ENCODE peak calls at places on chromosomes 16 and 17, in six cellular contexts. N is upper lobe of left lung, S is A549, A is K562, H is HepG2, T is GM12878. R is an unnamed sample. For H3K9me3, the result is how much of the 10 kb centered on the place peaks cover.

GRCh38 chr16:78663690-78664089 is 564.2 kb downstream of the WWOX start:
- ATAC-seq in N (no peak), T (no peak), H (no peak), A (no peak), S (no peak), R (no peak)

GRCh38 chr17:31699281-31699680 is 159.8 kb downstream of the COPRS start:
- ATAC-seq in N (no peak), S (no peak), H (no peak), A (peak), T (no peak), R (no peak)

GRCh38 chr17:6098466-6099180 is 28.4 kb downstream of the WSCD1 start:
- ATAC-seq in H (no peak), N (no peak), T (no peak), A (no peak), S (no peak), R (peak)

GRCh38 chr16:7390974-7391373 is 58.3 kb downstream of the RBFOX1 start:
- ATAC-seq in S (no peak), N (no peak), T (no peak), H (no peak), A (no peak), R (no peak)

GRCh38 chr17:2138768-2139167 is 83.9 kb downstream of the HIC1 start:
- ATAC-seq in H (no peak), T (peak), A (peak), N (no peak), S (no peak), R (no peak)

GRCh38 chr16:89710709-89711564 is 9.4 kb upstream of the SPATA2L start:
- ATAC-seq in H (peak), S (no peak), A (no peak), T (no peak), N (no peak), R (no peak)

GRCh38 chr16:86823895-86824671 is 245.7 kb downstream of the FOXL1 start:
- ATAC-seq in A (no peak), S (peak), T (no peak), H (no peak), N (no peak), R (no peak)

GRCh38 chr16:69615528-69615927 is 49.8 kb downstream of the NFAT5 start:
- ATAC-seq in H (peak), T (no peak), N (no peak), A (no peak), S (no peak), R (no peak)

GRCh38 chr16:81243927-81244326 is 5.4 kb downstream of the BCO1 start:
- ATAC-seq in A (peak), H (peak), S (no peak), N (no peak), T (no peak), R (no peak)

GRCh38 chr16:55155815-55156214 is 168.2 kb upstream of the IRX6 start:
- ATAC-seq in A (peak), N (no peak), H (no peak), T (no peak), S (no peak), R (no peak)

GRCh38 chr16:56259425-56259779 is 68.1 kb downstream of the GNAO1 start:
- ATAC-seq in N (no peak), A (no peak), H (no peak), T (no peak), S (no peak), R (no peak)

GRCh38 chr16:79769320-79770243 is 169.0 kb upstream of the MAF start:
- ATAC-seq in N (no peak), S (no peak), T (no peak), H (no peak), A (no peak), R (no peak)

GRCh38 chr17:15946611-15947120 is 1.7 kb downstream of the ADORA2B start:
- ATAC-seq in T (no peak), A (no peak), S (no peak), H (no peak), N (no peak), R (no peak)

GRCh38 chr17:58515286-58515685 is 848 bp upstream of the MTMR4 start:
- ATAC-seq in H (no peak), T (no peak), A (no peak), N (no peak), S (no peak), R (no peak)

GRCh38 chr16:70646260-70647241 is at the start of gene IL34:
- ATAC-seq in H (peak), T (peak), S (no peak), N (peak), A (peak), R (peak)

GRCh38 chr16:17211797-17212196 is 259.0 kb downstream of the XYLT1 start:
- ATAC-seq in H (peak), S (peak), N (no peak), A (peak), T (peak), R (no peak)

GRCh38 chr17:77098884-77099545 is 41.8 kb upstream of the SEC14L1 start:
- ATAC-seq in N (peak), H (no peak), A (no peak), T (no peak), S (no peak), R (peak)

GRCh38 chr17:2177235-2177811 is 122.4 kb downstream of the HIC1 start:
- ATAC-seq in T (no peak), A (no peak), H (peak), N (no peak), S (no peak), R (no peak)

GRCh38 chr17:13643196-13643595 is 41.5 kb upstream of the HS3ST3A1 start:
- ATAC-seq in N (no peak), H (no peak), T (no peak), A (no peak), S (no peak), R (no peak)

GRCh38 chr16:21949713-21950260 is 3.4 kb upstream of the UQCRC2 start:
- ATAC-seq in H (no peak), N (no peak), T (no peak), S (no peak), A (no peak), R (no peak)

GRCh38 chr16:21950782-21951521 is 2.2 kb upstream of the UQCRC2 start:
- ATAC-seq in N (no peak), H (no peak), T (peak), A (no peak), S (no peak), R (no peak)

GRCh38 chr16:21952040-21952792 is 945 bp upstream of the UQCRC2 start:
- ATAC-seq in T (peak), N (peak), S (peak), A (peak), H (peak), R (peak)

GRCh38 chr16:21953541-21953902 is 361 bp downstream of the UQCRC2 start:
- ATAC-seq in H (peak), A (peak), T (peak), N (peak), S (peak), R (peak)

DNA sequence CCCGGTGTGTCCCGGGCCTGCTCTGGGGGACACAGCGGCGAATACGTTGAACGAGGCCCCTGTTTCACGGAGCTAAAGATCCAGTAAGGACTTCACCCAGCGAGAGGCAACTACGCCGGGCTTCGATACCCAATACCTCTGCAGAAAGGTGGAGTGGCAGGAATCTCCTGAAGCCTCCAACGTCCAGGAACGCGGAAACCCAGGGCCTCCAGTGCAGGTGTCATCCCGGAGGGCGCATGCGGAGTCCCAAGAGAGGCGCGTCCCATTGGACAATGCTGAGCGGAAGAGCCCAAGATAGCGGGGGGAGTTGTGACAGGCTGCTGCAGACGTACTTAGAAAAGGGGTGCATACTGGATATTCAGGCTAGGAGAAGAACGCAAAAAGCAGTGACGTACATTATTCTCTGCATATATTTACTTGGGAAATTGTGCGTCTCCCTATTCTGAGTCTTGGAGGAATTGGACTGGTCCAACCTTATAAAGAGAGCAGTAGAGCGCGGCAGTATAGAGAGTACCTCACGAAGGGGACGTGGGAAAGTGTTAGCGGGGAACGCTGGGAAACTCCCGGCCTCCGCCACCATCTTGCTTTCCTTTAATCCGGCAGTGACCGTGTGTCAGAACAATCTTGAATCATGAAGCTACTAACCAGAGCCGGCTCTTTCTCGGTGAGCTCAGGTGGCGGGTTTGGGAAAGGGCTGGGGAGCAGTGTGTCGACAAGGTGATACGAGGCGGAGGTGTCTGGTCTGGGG is at the start of gene UQCRC2:
- ATAC-seq in H (peak), S (peak), A (peak), T (peak), N (peak), R (peak)
- TF ChIP-seq EP300 in H (peak), S (no peak), A (no peak), T (peak), N (no peak), R (no peak)

GRCh38 chr17:4498461-4499397 is at the start of gene SPNS2:
- ATAC-seq in T (peak), N (peak), H (peak), S (peak), A (peak), R (peak)
- H3K4me3 ChIP-seq in T (peak), N (peak), H (no peak), S (peak), A (no peak), R (peak)

GRCh38 chr16:3295783-3296182 is 9.4 kb downstream of the TIGD7 start:
- ATAC-seq in T (no peak), S (no peak), H (peak), A (no peak), N (no peak), R (no peak)

GRCh38 chr16:3289998-3290673 is 6.8 kb downstream of the ZNF263 start:
- ATAC-seq in S (no peak), A (no peak), N (no peak), T (no peak), H (no peak), R (no peak)

GRCh38 chr16:3292604-3293003 is 9.3 kb downstream of the ZNF263 start:
- ATAC-seq in N (no peak), A (no peak), H (no peak), T (no peak), S (no peak), R (no peak)

DNA sequence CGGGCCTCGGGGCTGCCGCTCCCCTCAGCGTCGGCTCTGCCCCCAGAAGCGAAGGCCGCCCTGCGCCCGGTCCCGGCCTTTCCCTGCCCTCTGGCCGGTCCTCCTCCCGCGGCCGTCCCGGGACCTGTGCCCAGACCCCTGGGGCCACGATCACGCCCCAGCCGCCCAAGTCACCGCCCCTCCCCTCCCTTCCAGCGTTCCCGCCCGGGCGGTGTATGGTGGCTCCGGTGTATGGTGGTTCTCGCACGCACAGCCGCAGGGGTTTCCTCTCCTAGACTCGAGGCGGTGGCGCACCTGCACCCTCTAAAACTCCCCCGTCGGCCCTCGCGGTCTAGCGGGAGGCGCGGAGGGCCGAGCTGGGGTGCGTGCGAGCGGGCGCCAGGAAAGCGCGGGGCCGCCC is 10.0 kb downstream of the TIGD7 start:
- ATAC-seq in S (no peak), T (no peak), H (peak), A (no peak), N (no peak), R (no peak)
- H3K9me3 ChIP-seq in S (half or more), T (under half), H (under half), A (under half), N (under half), R (under half)

GRCh38 chr17:71631483-71631882 is 489.3 kb upstream of the SOX9 start:
- ATAC-seq in T (no peak), A (no peak), N (no peak), H (no peak), S (no peak), R (no peak)
- TF ChIP-seq EP300 in T (no peak), A (no peak), N (no peak), H (no peak), S (peak), R (no peak)

GRCh38 chr17:51668155-51668962 is 408.0 kb downstream of the UTP18 start:
- ATAC-seq in A (no peak), N (no peak), S (no peak), T (no peak), H (no peak), R (no peak)

GRCh38 chr17:51670899-51671298 is 410.6 kb downstream of the UTP18 start:
- ATAC-seq in S (peak), T (no peak), H (no peak), A (no peak), N (no peak), R (no peak)

GRCh38 chr17:51673066-51673465 is 412.7 kb downstream of the UTP18 start:
- ATAC-seq in T (no peak), S (no peak), A (no peak), H (no peak), N (no peak), R (no peak)

GRCh38 chr17:51668963-51669246 is 408.6 kb downstream of the UTP18 start:
- ATAC-seq in H (no peak), A (no peak), T (no peak), S (no peak), N (no peak), R (no peak)

GRCh38 chr17:51672058-51672457 is 411.7 kb downstream of the UTP18 start:
- ATAC-seq in H (no peak), N (no peak), A (no peak), S (no peak), T (no peak), R (no peak)
- H3K4me3 ChIP-seq in H (no peak), N (no peak), A (no peak), S (no peak), T (no peak), R (no peak)

GRCh38 chr16:31664683-31665482 is 137.2 kb downstream of the AHSP start:
- ATAC-seq in N (no peak), T (no peak), H (no peak), S (no peak), A (no peak), R (no peak)
- H3K9me3 ChIP-seq in N (under half), T (under half), H (under half), S (under half), A (under half), R (under half)

DNA sequence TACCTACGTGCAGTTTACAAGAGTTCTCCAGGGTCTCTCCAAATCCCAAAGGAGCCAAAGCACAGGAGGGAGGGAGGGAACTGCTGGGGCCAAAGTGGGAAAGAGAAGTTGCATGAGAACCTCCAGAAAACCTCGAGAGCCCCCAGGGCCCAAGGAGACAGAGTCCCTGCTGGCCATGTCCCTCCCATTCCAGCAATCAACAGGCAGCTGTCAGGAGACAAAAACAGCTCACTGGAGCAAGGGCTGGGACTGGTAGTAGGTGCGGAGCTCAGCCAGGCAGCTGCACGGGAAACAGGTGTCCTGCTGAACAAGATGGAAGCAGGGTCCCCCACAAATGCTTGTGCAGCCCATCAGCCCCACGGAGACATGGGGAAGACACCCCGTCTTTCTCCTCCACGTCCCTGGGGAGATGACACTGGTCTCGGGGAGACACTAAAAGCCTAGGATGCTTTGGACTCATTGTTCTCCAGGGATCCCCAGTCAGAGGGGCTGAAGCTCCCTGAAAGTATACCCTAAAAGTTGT is 34.5 kb downstream of the SDK2 start:
- ATAC-seq in T (no peak), H (no peak), S (no peak), A (no peak), N (no peak), R (no peak)
- TF ChIP-seq EP300 in T (no peak), H (no peak), S (no peak), A (no peak), N (no peak), R (no peak)

GRCh38 chr16:58464916-58465731 is 34.8 kb upstream of the NDRG4 start:
- ATAC-seq in H (peak), T (no peak), A (no peak), N (peak), S (peak), R (no peak)
- H3K4me3 ChIP-seq in H (peak), T (no peak), A (no peak), N (peak), S (peak), R (no peak)

R was measured in gastroesophageal sphincter.